ENCODE peak calls at places on chromosomes 6 and 20, in five cellular contexts. O, E, C, Y and B are unnamed samples.
A peak's percentile ranks its signal among the peaks of the same experiment; 100 is the strongest.

GRCh38 chr20:31843881-31844280 is 1.5 kb downstream of the FOXS1 start:
- DNase-seq in O (no peak), E (no peak), C (no peak), Y (no peak), B (no peak)

GRCh38 chr6:167827062-167827587 is 414 bp downstream of the AFDN start:
- DNase-seq in O (peak; percentile 56), E (peak; percentile 63), C (no peak), Y (no peak), B (peak; percentile 42)

GRCh38 chr6:33735201-33735600 is 11.5 kb downstream of the IP6K3 start:
- DNase-seq in O (no peak), E (no peak), C (no peak), Y (no peak), B (no peak)

GRCh38 chr6:163260111-163260895 is 154.2 kb upstream of the QKI start:
- DNase-seq in O (peak; percentile 89), E (peak; percentile 64), C (peak; percentile 11), Y (peak; percentile 24), B (no peak)

GRCh38 chr6:112979830-112980229 is 632.7 kb downstream of the RFPL4B start:
- DNase-seq in O (no peak), E (no peak), C (peak; percentile 32), Y (no peak), B (peak; percentile 2)

GRCh38 chr6:120451508-120451907 is 882.8 kb downstream of the TBC1D32 start:
- DNase-seq in O (no peak), E (no peak), C (peak; percentile 13), Y (no peak), B (no peak)

GRCh38 chr20:8019178-8019997 is at the start of gene TMX4:
- DNase-seq in O (peak; percentile 96), E (peak; percentile 95), C (peak; percentile 97), Y (peak; percentile 92), B (peak; percentile 97)

GRCh38 chr20:14055127-14055742 is 59.9 kb downstream of the MACROD2 start:
- DNase-seq in O (no peak), E (no peak), C (peak; percentile 57), Y (peak; percentile 66), B (peak; percentile 30)

GRCh38 chr20:58149412-58150091 is 78.9 kb downstream of the ANKRD60 start:
- DNase-seq in O (no peak), E (no peak), C (no peak), Y (no peak), B (peak; percentile 91)

GRCh38 chr6:73156793-73157767 is 68.2 kb downstream of the KHDC1L start:
- DNase-seq in O (no peak), E (no peak), C (no peak), Y (no peak), B (no peak)

GRCh38 chr6:106114492-106114891 is 28.4 kb downstream of the PRDM1 start:
- DNase-seq in O (no peak), E (no peak), C (no peak), Y (no peak), B (no peak)

GRCh38 chr6:88848870-88849269 is 114.5 kb downstream of the RNGTT start:
- DNase-seq in O (no peak), E (no peak), C (no peak), Y (no peak), B (no peak)

GRCh38 chr6:112710710-112711109 is 363.6 kb downstream of the RFPL4B start:
- DNase-seq in O (no peak), E (no peak), C (no peak), Y (no peak), B (peak; percentile 75)

GRCh38 chr6:141393405-141394124 is 739.2 kb upstream of the GJE1 start:
- DNase-seq in O (no peak), E (no peak), C (no peak), Y (no peak), B (no peak)

GRCh38 chr6:39053854-39054576 is 5.4 kb downstream of the GLP1R start:
- DNase-seq in O (no peak), E (no peak), C (no peak), Y (no peak), B (no peak)

GRCh38 chr20:23143098-23143497 is 57.0 kb upstream of the CD93 start:
- DNase-seq in O (no peak), E (no peak), C (peak; percentile 92), Y (no peak), B (peak; percentile 46)

GRCh38 chr6:37979392-37980221 is 160.1 kb downstream of the ZFAND3 start:
- DNase-seq in O (no peak), E (no peak), C (no peak), Y (no peak), B (no peak)

GRCh38 chr6:70086806-70087205 is 216.1 kb downstream of the COL9A1 start:
- DNase-seq in O (no peak), E (no peak), C (no peak), Y (no peak), B (no peak)

GRCh38 chr6:87277123-87277522 is 45.3 kb upstream of the SMIM8 start:
- DNase-seq in O (no peak), E (no peak), C (peak; percentile 22), Y (no peak), B (peak; percentile 36)

GRCh38 chr6:124795879-124796838 is 166.1 kb upstream of the RNF217 start:
- DNase-seq in O (peak; percentile 42), E (peak; percentile 49), C (peak; percentile 50), Y (peak; percentile 42), B (peak; percentile 24)

GRCh38 chr20:24097506-24098245 is 109.1 kb upstream of the GGTLC1 start:
- DNase-seq in O (no peak), E (no peak), C (no peak), Y (no peak), B (peak; percentile 93)

GRCh38 chr6:46819561-46819960 is 26.4 kb downstream of the MEP1A start:
- DNase-seq in O (no peak), E (no peak), C (no peak), Y (no peak), B (peak; percentile 90)

GRCh38 chr6:46816626-46817025 is 23.4 kb downstream of the MEP1A start:
- DNase-seq in O (no peak), E (no peak), C (no peak), Y (no peak), B (no peak)

DNA sequence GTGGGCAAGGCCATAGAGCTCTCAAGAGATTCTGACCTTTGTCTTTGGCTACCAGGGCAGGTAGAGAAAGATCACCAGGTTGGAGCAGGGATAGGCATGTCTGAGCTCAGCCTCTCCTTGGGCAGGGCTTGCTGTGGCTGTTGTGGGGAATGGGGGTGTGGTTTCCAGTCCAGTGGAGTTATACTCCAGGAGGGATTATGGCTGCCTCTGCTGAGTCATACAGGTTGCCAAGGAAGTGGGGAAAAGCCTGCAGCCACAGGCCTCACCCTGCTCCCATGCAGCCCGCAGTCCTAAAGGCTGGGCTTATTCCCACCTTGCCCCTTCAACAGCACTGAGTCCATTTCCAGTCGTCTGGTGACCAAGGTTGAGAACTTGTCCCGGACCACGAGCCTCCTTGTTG is 21.9 kb downstream of the MEP1A start:
- DNase-seq in O (no peak), E (no peak), C (no peak), Y (no peak), B (no peak)
- H2BK12ac ChIP-seq in O (no peak overlapping the region), E (no peak overlapping the region), C (no peak overlapping the region), Y (no peak overlapping the region), B (no peak overlapping the region)

GRCh38 chr20:51217347-51218045 is 194.6 kb upstream of the KCNG1 start:
- DNase-seq in O (no peak), E (no peak), C (no peak), Y (no peak), B (peak; percentile 93)

GRCh38 chr20:51219544-51219943 is 196.6 kb upstream of the KCNG1 start:
- DNase-seq in O (no peak), E (no peak), C (no peak), Y (no peak), B (no peak)

GRCh38 chr20:51221791-51222408 is 199.0 kb upstream of the KCNG1 start:
- DNase-seq in O (peak; percentile 72), E (peak; percentile 55), C (peak; percentile 24), Y (no peak), B (peak; percentile 58)

GRCh38 chr20:51221103-51221502 is 198.2 kb upstream of the KCNG1 start:
- DNase-seq in O (no peak), E (no peak), C (no peak), Y (no peak), B (no peak)

DNA sequence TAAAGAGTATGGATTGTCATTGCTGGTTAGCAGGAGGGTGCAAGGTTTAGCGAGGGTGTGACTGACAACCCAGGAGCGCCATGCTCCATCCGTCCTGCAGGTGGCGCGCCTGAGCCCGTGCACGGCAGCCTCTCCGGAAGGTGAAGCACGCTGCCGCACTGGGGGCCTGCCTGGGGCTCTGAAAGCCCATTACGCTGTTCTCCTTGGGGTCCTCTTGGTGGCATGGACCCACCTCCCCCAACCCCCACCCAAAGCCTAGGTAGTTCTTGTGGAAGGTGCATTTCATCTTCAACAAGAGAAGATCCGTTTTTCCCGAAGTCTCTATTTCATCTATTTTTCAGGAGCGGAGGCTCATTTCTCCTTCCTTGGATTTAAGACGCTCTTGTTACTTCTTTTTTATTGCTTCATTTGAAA is 197.4 kb upstream of the KCNG1 start:
- DNase-seq in O (peak; percentile 76), E (peak; percentile 93), C (no peak), Y (no peak), B (peak; percentile 55)
- H2BK120ac ChIP-seq in O (no peak overlapping the region), E (no peak overlapping the region), C (no peak overlapping the region), Y (no peak overlapping the region), B (no peak overlapping the region)

GRCh38 chr6:44052419-44053011 is 74.7 kb downstream of the MRPL14 start:
- DNase-seq in O (peak; percentile 57), E (no peak), C (peak; percentile 79), Y (no peak), B (peak; percentile 14)
- H4K91ac ChIP-seq in O (no peak overlapping the region), E (peak overlapping the region; percentile 48), C (peak overlapping the region; percentile 67), Y (no peak overlapping the region), B (no peak overlapping the region)

GRCh38 chr20:33443006-33443511 is 504 bp downstream of the SNTA1 start:
- DNase-seq in O (no peak), E (no peak), C (peak; percentile 13), Y (no peak), B (peak; percentile 20)

GRCh38 chr20:33438481-33438880 is 5.1 kb downstream of the SNTA1 start:
- DNase-seq in O (no peak), E (no peak), C (no peak), Y (no peak), B (no peak)

GRCh38 chr20:33442136-33443005 is 1.2 kb downstream of the SNTA1 start:
- DNase-seq in O (no peak), E (no peak), C (no peak), Y (no peak), B (no peak)

GRCh38 chr20:33443512-33444239 is at the start of gene SNTA1:
- DNase-seq in O (peak; percentile 98), E (peak; percentile 94), C (peak; percentile 83), Y (peak; percentile 89), B (peak; percentile 83)

DNA sequence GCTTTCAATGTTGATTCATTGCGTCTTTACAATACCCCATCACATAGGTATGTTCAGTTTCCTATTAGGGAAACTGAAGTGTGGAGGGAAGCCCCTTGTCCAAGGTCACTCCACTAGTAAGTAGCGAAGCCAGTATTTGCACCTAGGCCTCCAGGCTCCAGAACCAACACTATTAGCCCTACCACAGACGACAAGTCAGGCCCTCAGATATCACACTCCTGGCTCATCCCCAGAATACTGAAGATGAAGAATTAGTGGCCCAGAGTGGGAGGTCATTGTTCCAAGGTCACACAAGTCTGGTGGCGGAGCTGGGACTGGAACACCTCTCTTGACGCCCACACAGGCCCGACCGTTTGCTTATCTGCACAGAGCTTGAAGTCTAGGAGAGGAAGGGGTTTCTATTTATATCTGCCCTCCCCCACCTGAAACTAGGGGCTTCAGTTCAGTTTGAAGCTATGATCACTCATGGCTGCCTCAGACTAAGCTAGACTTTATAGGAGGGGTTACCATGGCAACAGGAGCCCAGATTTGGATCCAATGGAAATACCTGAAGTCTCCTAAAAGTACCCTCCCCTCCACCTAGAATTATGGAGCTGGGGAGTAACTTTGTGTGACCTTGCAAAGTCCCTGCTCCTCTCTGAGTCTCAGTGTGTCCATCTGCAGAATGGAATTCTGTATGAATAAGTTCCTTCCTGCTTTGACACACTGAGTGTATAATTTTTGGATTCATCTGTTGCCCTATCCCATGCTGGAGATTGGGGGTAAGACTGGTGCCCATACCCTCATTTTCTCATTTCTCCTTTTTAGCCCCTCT is 2.2 kb downstream of the SNTA1 start:
- DNase-seq in O (no peak), E (no peak), C (no peak), Y (no peak), B (no peak)
- H2BK12ac ChIP-seq in O (no peak overlapping the region), E (no peak overlapping the region), C (no peak overlapping the region), Y (no peak overlapping the region), B (no peak overlapping the region)